ENCODE peak calls at places on chromosomes 6 and 20, in nine cellular contexts. One of them, this sample, is unnamed.
A peak's percentile ranks its signal among the peaks of the same experiment; 100 is the strongest.

GRCh38 chr20:59010321-59010994 is 3.4 kb upstream of the CTSZ start:
- DNase-seq in cardiac fibroblast: peak; percentile 20
- DNase-seq in coronary artery: no peak
- DNase-seq in endodermal cell: no peak
- DNase-seq in left ventricle myocardium inferior: no peak
- DNase-seq in GM20000: no peak
- DNase-seq in choroid plexus epithelial cell: no peak
- DNase-seq in Calu3: no peak
- DNase-seq in WTC11: no peak
- DNase-seq in this sample: peak; percentile 13

GRCh38 chr6:99822741-99823512 is 171.1 kb downstream of the MCHR2 start:
- DNase-seq in cardiac fibroblast: peak; percentile 50
- DNase-seq in coronary artery: no peak
- DNase-seq in endodermal cell: peak; percentile 55
- DNase-seq in left ventricle myocardium inferior: no peak
- DNase-seq in GM20000: peak; percentile 47
- DNase-seq in choroid plexus epithelial cell: peak; percentile 74
- DNase-seq in Calu3: peak; percentile 52
- DNase-seq in WTC11: no peak
- DNase-seq in this sample: peak; percentile 49

GRCh38 chr6:162387723-162388382 is 339.7 kb downstream of the PRKN start:
- DNase-seq in cardiac fibroblast: no peak
- DNase-seq in coronary artery: no peak
- DNase-seq in endodermal cell: peak; percentile 50
- DNase-seq in left ventricle myocardium inferior: peak; percentile 49
- DNase-seq in GM20000: no peak
- DNase-seq in choroid plexus epithelial cell: no peak
- DNase-seq in Calu3: no peak
- DNase-seq in WTC11: no peak
- DNase-seq in this sample: no peak

GRCh38 chr6:148790817-148791216 is 44.0 kb downstream of the UST start:
- DNase-seq in cardiac fibroblast: no peak
- DNase-seq in coronary artery: no peak
- DNase-seq in endodermal cell: no peak
- DNase-seq in left ventricle myocardium inferior: no peak
- DNase-seq in GM20000: peak; percentile 23
- DNase-seq in choroid plexus epithelial cell: no peak
- DNase-seq in Calu3: no peak
- DNase-seq in WTC11: no peak
- DNase-seq in this sample: no peak

GRCh38 chr20:2385026-2385425 is 4.3 kb downstream of the TGM6 start:
- DNase-seq in cardiac fibroblast: no peak
- DNase-seq in coronary artery: no peak
- DNase-seq in endodermal cell: peak; percentile 39
- DNase-seq in left ventricle myocardium inferior: no peak
- DNase-seq in GM20000: no peak
- DNase-seq in choroid plexus epithelial cell: no peak
- DNase-seq in Calu3: no peak
- DNase-seq in WTC11: no peak
- DNase-seq in this sample: no peak

GRCh38 chr6:145898376-145898775 is 65.8 kb downstream of the SHPRH start:
- DNase-seq in cardiac fibroblast: no peak
- DNase-seq in coronary artery: no peak
- DNase-seq in endodermal cell: no peak
- DNase-seq in left ventricle myocardium inferior: no peak
- DNase-seq in GM20000: no peak
- DNase-seq in choroid plexus epithelial cell: no peak
- DNase-seq in Calu3: peak; percentile 6
- DNase-seq in WTC11: no peak
- DNase-seq in this sample: no peak

GRCh38 chr6:44976677-44977405 is 351.3 kb upstream of the RUNX2 start:
- DNase-seq in cardiac fibroblast: peak; percentile 33
- DNase-seq in coronary artery: no peak
- DNase-seq in endodermal cell: no peak
- DNase-seq in left ventricle myocardium inferior: no peak
- DNase-seq in GM20000: no peak
- DNase-seq in choroid plexus epithelial cell: peak; percentile 50
- DNase-seq in Calu3: no peak
- DNase-seq in WTC11: no peak
- DNase-seq in this sample: peak; percentile 9

GRCh38 chr6:162014069-162014811 is 713.3 kb downstream of the PRKN start:
- DNase-seq in cardiac fibroblast: no peak
- DNase-seq in coronary artery: no peak
- DNase-seq in endodermal cell: no peak
- DNase-seq in left ventricle myocardium inferior: no peak
- DNase-seq in GM20000: no peak
- DNase-seq in choroid plexus epithelial cell: no peak
- DNase-seq in Calu3: no peak
- DNase-seq in WTC11: no peak
- DNase-seq in this sample: no peak

GRCh38 chr6:141562801-141563763 is 569.6 kb upstream of the GJE1 start:
- DNase-seq in cardiac fibroblast: peak; percentile 97
- DNase-seq in coronary artery: no peak
- DNase-seq in endodermal cell: peak; percentile 71
- DNase-seq in left ventricle myocardium inferior: peak; percentile 21
- DNase-seq in GM20000: peak; percentile 69
- DNase-seq in choroid plexus epithelial cell: peak; percentile 97
- DNase-seq in Calu3: peak; percentile 41
- DNase-seq in WTC11: peak; percentile 35
- DNase-seq in this sample: peak; percentile 96

GRCh38 chr6:72721346-72721745 is 99.5 kb downstream of the KCNQ5 start:
- DNase-seq in cardiac fibroblast: no peak
- DNase-seq in coronary artery: no peak
- DNase-seq in endodermal cell: no peak
- DNase-seq in left ventricle myocardium inferior: no peak
- DNase-seq in GM20000: no peak
- DNase-seq in choroid plexus epithelial cell: no peak
- DNase-seq in Calu3: no peak
- DNase-seq in WTC11: no peak
- DNase-seq in this sample: no peak

GRCh38 chr6:33192671-33193602 is 670 bp upstream of the COL11A2 start:
- DNase-seq in cardiac fibroblast: no peak
- DNase-seq in coronary artery: no peak
- DNase-seq in endodermal cell: peak; percentile 67
- DNase-seq in left ventricle myocardium inferior: peak; percentile 46
- DNase-seq in GM20000: peak; percentile 56
- DNase-seq in choroid plexus epithelial cell: no peak
- DNase-seq in Calu3: peak; percentile 41
- DNase-seq in WTC11: peak; percentile 41
- DNase-seq in this sample: no peak

DNA sequence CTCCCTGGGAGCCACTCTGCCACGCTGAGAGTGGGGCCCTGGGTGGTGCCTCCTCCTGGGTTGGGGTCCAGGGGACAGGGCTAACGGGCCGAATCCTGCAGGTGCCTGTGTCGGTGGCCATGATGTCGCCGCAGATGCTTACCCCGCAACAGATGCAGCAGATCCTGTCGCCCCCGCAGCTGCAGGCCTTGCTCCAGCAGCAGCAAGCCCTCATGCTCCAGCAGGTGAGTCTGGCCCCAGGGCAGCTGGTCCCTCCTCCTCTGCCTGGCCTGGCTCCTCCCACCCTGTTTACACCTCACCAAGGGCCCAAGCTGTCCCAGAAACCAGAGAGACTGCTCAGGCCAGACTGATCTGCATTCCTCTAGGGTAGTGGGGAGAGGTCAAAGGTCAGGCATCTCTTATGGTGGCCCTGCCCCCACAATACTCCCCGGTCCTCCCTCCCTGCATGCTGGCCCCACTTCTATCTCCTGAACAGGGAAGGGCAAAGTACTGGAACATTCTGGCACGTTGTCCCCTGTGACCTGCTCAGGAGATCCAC is 38.6 kb downstream of the FOXP4 start:
- DNase-seq in cardiac fibroblast: no peak
- DNase-seq in coronary artery: no peak
- DNase-seq in endodermal cell: peak; percentile 91
- DNase-seq in left ventricle myocardium inferior: no peak
- DNase-seq in GM20000: no peak
- DNase-seq in choroid plexus epithelial cell: no peak
- DNase-seq in Calu3: no peak
- DNase-seq in WTC11: peak; percentile 84
- DNase-seq in this sample: no peak
- TF ChIP-seq CTCF in cardiac fibroblast: no peak
- TF ChIP-seq CTCF in coronary artery: no peak
- TF ChIP-seq CTCF in endodermal cell: no peak
- TF ChIP-seq CTCF in left ventricle myocardium inferior: no peak
- TF ChIP-seq CTCF in GM20000: no peak
- TF ChIP-seq CTCF in choroid plexus epithelial cell: no peak
- TF ChIP-seq CTCF in Calu3: no peak
- TF ChIP-seq CTCF in WTC11: no peak
- TF ChIP-seq CTCF in this sample: no peak

GRCh38 chr20:50342638-50343102 is 152.0 kb downstream of the CEBPB start:
- DNase-seq in cardiac fibroblast: no peak
- DNase-seq in coronary artery: no peak
- DNase-seq in endodermal cell: no peak
- DNase-seq in left ventricle myocardium inferior: no peak
- DNase-seq in GM20000: no peak
- DNase-seq in choroid plexus epithelial cell: no peak
- DNase-seq in Calu3: no peak
- DNase-seq in WTC11: no peak
- DNase-seq in this sample: no peak

GRCh38 chr20:50343125-50343489 is 152.5 kb downstream of the CEBPB start:
- DNase-seq in cardiac fibroblast: no peak
- DNase-seq in coronary artery: no peak
- DNase-seq in endodermal cell: no peak
- DNase-seq in left ventricle myocardium inferior: no peak
- DNase-seq in GM20000: no peak
- DNase-seq in choroid plexus epithelial cell: no peak
- DNase-seq in Calu3: no peak
- DNase-seq in WTC11: no peak
- DNase-seq in this sample: no peak

GRCh38 chr20:50345712-50346371 is 155.2 kb downstream of the CEBPB start:
- DNase-seq in cardiac fibroblast: no peak
- DNase-seq in coronary artery: no peak
- DNase-seq in endodermal cell: peak; percentile 31
- DNase-seq in left ventricle myocardium inferior: no peak
- DNase-seq in GM20000: no peak
- DNase-seq in choroid plexus epithelial cell: no peak
- DNase-seq in Calu3: no peak
- DNase-seq in WTC11: no peak
- DNase-seq in this sample: no peak

GRCh38 chr20:50343490-50344179 is 153.0 kb downstream of the CEBPB start:
- DNase-seq in cardiac fibroblast: no peak
- DNase-seq in coronary artery: peak; percentile 61
- DNase-seq in endodermal cell: no peak
- DNase-seq in left ventricle myocardium inferior: no peak
- DNase-seq in GM20000: no peak
- DNase-seq in choroid plexus epithelial cell: no peak
- DNase-seq in Calu3: no peak
- DNase-seq in WTC11: no peak
- DNase-seq in this sample: no peak

DNA sequence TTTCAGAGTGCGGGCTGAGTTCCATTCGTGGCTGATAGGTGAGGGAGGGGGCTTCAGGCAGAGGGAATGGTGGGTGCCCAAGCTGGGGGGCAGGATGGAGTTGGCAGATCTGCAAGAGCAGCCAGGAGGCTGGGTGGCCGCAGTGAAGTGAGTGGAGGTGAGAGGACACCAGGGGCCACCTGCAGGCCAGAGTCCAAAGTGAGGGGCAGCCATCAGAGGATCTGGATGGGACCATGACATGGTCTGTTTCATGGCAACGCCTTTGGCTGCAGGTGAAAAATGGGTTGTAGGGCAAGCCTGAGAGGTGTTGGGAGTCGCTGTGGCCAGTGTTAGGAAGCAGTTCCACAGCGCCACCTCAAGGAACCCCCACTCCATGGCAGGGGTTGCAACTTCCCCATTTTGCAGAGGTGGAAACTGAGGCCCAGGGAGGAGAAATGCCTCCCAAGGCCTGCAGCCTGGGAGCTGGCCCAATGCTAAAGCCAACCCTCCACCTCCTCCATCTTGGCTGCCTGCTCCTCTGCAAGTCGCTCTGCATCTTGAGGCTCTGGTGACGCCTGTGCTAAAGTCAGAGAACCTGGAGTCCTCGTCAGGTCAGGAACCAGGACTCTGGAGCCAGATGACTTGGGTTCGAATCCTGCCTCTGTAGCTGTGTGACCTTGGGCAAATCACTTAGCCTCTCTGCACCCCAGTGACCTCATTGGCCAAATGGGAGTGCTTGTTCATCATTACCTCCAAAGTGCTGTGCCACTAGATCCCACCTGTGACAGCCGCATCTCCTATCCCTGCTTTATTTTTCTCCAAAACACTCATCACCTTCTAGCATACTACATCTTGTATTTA is 153.8 kb downstream of the CEBPB start:
- DNase-seq in cardiac fibroblast: no peak
- DNase-seq in coronary artery: no peak
- DNase-seq in endodermal cell: peak; percentile 75
- DNase-seq in left ventricle myocardium inferior: no peak
- DNase-seq in GM20000: no peak
- DNase-seq in choroid plexus epithelial cell: no peak
- DNase-seq in Calu3: no peak
- DNase-seq in WTC11: peak; percentile 51
- DNase-seq in this sample: no peak
- TF ChIP-seq CTCF in cardiac fibroblast: peak; percentile 25
- TF ChIP-seq CTCF in coronary artery: no peak
- TF ChIP-seq CTCF in endodermal cell: peak; percentile 66
- TF ChIP-seq CTCF in left ventricle myocardium inferior: peak; percentile 13
- TF ChIP-seq CTCF in GM20000: no peak
- TF ChIP-seq CTCF in choroid plexus epithelial cell: peak; percentile 49
- TF ChIP-seq CTCF in Calu3: peak; percentile 43
- TF ChIP-seq CTCF in WTC11: peak; percentile 34
- TF ChIP-seq CTCF in this sample: peak; percentile 17

DNA sequence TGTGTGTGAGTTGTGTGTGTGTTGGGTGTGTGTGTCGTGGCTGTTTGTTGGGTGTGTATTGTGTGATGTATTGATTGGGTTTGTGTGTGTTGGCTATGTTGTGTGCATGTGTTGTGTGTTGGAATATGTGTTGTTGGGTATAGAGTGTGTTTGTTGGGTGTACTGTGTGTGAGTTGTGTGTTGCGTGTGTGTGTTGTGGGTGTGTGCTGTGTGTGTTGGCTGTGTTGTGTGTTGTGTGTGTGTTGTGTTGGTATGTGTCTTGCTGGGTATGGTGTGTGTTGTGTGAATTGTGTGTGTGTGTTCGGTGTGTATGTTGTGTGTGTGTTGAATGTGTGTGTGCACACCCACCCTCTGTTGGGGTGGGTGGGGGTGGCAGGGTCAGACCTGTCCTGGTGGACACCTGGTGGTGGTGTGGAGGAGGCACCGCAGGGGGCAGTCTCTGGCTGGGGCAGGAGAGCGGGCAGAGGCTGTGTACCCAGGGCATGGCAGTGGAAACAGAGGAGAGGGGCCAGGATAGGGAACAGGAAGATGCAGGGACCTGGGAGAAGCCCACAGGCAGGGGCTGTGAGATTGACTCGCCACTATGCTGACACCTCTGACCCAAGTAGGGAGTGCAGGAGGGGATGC is 25.5 kb upstream of the PXDC1 start:
- DNase-seq in cardiac fibroblast: no peak
- DNase-seq in coronary artery: no peak
- DNase-seq in endodermal cell: peak; percentile 77
- DNase-seq in left ventricle myocardium inferior: no peak
- DNase-seq in GM20000: no peak
- DNase-seq in choroid plexus epithelial cell: no peak
- DNase-seq in Calu3: peak; percentile 13
- DNase-seq in WTC11: no peak
- DNase-seq in this sample: no peak
- TF ChIP-seq CTCF in cardiac fibroblast: no peak
- TF ChIP-seq CTCF in coronary artery: no peak
- TF ChIP-seq CTCF in endodermal cell: peak; percentile 52
- TF ChIP-seq CTCF in left ventricle myocardium inferior: no peak
- TF ChIP-seq CTCF in GM20000: no peak
- TF ChIP-seq CTCF in choroid plexus epithelial cell: no peak
- TF ChIP-seq CTCF in Calu3: no peak
- TF ChIP-seq CTCF in WTC11: no peak
- TF ChIP-seq CTCF in this sample: no peak

GRCh38 chr20:4820833-4821518 is 99.3 kb downstream of the PRND start:
- DNase-seq in cardiac fibroblast: peak; percentile 72
- DNase-seq in coronary artery: no peak
- DNase-seq in endodermal cell: peak; percentile 18
- DNase-seq in left ventricle myocardium inferior: no peak
- DNase-seq in GM20000: no peak
- DNase-seq in choroid plexus epithelial cell: peak; percentile 63
- DNase-seq in Calu3: no peak
- DNase-seq in WTC11: no peak
- DNase-seq in this sample: peak; percentile 74
- TF ChIP-seq CTCF in cardiac fibroblast: no peak
- TF ChIP-seq CTCF in coronary artery: no peak
- TF ChIP-seq CTCF in endodermal cell: no peak
- TF ChIP-seq CTCF in left ventricle myocardium inferior: no peak
- TF ChIP-seq CTCF in GM20000: no peak
- TF ChIP-seq CTCF in choroid plexus epithelial cell: no peak
- TF ChIP-seq CTCF in Calu3: no peak
- TF ChIP-seq CTCF in WTC11: no peak
- TF ChIP-seq CTCF in this sample: no peak